ENCODE peak calls at places on chromosomes 4 and X, in seven cellular contexts. One of them, this sample, is unnamed.

GRCh38 chr4:188707036-188707435 is 567.8 kb downstream of the TRIML1 start:
- DNase-seq in A549: no peak
- DNase-seq in HCT116: no peak
- DNase-seq in GM12878: no peak
- DNase-seq in HepG2: no peak
- DNase-seq in H1: no peak
- DNase-seq in K562: no peak
- DNase-seq in this sample: peak; percentile 17

GRCh38 chrX:129769467-129770154 is 10.1 kb upstream of the SASH3 start:
- DNase-seq in H1: no peak
- DNase-seq in HepG2: no peak
- DNase-seq in K562: no peak
- DNase-seq in HCT116: no peak
- DNase-seq in A549: no peak
- DNase-seq in GM12878: peak; percentile 73
- DNase-seq in this sample: no peak

GRCh38 chrX:44036336-44036735 is 63.1 kb upstream of the NDP start:
- DNase-seq in A549: no peak
- DNase-seq in HepG2: no peak
- DNase-seq in K562: no peak
- DNase-seq in HCT116: no peak
- DNase-seq in GM12878: no peak
- DNase-seq in H1: no peak
- DNase-seq in this sample: peak; percentile 55

GRCh38 chrX:105701310-105702052 is 120.9 kb upstream of the NRK start:
- DNase-seq in A549: no peak
- DNase-seq in GM12878: no peak
- DNase-seq in H1: no peak
- DNase-seq in HepG2: no peak
- DNase-seq in K562: no peak
- DNase-seq in HCT116: no peak
- DNase-seq in this sample: no peak

GRCh38 chr4:61245321-61245720 is 45.2 kb downstream of the ADGRL3 start:
- DNase-seq in K562: no peak
- DNase-seq in H1: no peak
- DNase-seq in A549: no peak
- DNase-seq in HCT116: no peak
- DNase-seq in GM12878: no peak
- DNase-seq in HepG2: no peak
- DNase-seq in this sample: no peak

GRCh38 chr4:154018659-154019058 is 229.8 kb upstream of the SFRP2 start:
- DNase-seq in A549: no peak
- DNase-seq in HCT116: no peak
- DNase-seq in GM12878: no peak
- DNase-seq in K562: no peak
- DNase-seq in HepG2: no peak
- DNase-seq in H1: peak; percentile 39
- DNase-seq in this sample: no peak

GRCh38 chr4:109185548-109185947 is 116.9 kb downstream of the COL25A1 start:
- DNase-seq in H1: no peak
- DNase-seq in HepG2: no peak
- DNase-seq in K562: peak; percentile 21
- DNase-seq in HCT116: no peak
- DNase-seq in GM12878: no peak
- DNase-seq in A549: no peak
- DNase-seq in this sample: no peak

GRCh38 chr4:140092094-140092820 is 61.7 kb downstream of the MAML3 start:
- DNase-seq in A549: no peak
- DNase-seq in HCT116: no peak
- DNase-seq in GM12878: no peak
- DNase-seq in H1: peak; percentile 31
- DNase-seq in HepG2: no peak
- DNase-seq in K562: no peak
- DNase-seq in this sample: no peak

GRCh38 chrX:38859602-38860001 is 58.3 kb downstream of the MID1IP1 start:
- DNase-seq in HepG2: no peak
- DNase-seq in HCT116: no peak
- DNase-seq in K562: no peak
- DNase-seq in GM12878: no peak
- DNase-seq in H1: no peak
- DNase-seq in A549: no peak
- DNase-seq in this sample: peak; percentile 52

GRCh38 chr4:113646456-113646809 is 115.1 kb downstream of the CAMK2D start:
- DNase-seq in GM12878: no peak
- DNase-seq in A549: peak; percentile 26
- DNase-seq in H1: peak; percentile 46
- DNase-seq in HCT116: peak; percentile 18
- DNase-seq in K562: no peak
- DNase-seq in HepG2: no peak
- DNase-seq in this sample: peak; percentile 54

GRCh38 chrX:3425031-3425430 is 78.6 kb upstream of the MXRA5 start:
- DNase-seq in H1: no peak
- DNase-seq in GM12878: no peak
- DNase-seq in HCT116: no peak
- DNase-seq in HepG2: no peak
- DNase-seq in K562: no peak
- DNase-seq in A549: no peak
- DNase-seq in this sample: no peak

GRCh38 chr4:165368567-165368966 is 10.2 kb upstream of the CPE start:
- DNase-seq in H1: no peak
- DNase-seq in GM12878: no peak
- DNase-seq in HCT116: no peak
- DNase-seq in K562: no peak
- DNase-seq in HepG2: peak; percentile 20
- DNase-seq in A549: no peak
- DNase-seq in this sample: no peak

GRCh38 chr4:110119880-110120279 is 78.5 kb downstream of the ELOVL6 start:
- DNase-seq in H1: no peak
- DNase-seq in HepG2: no peak
- DNase-seq in K562: no peak
- DNase-seq in GM12878: no peak
- DNase-seq in A549: no peak
- DNase-seq in HCT116: no peak
- DNase-seq in this sample: peak; percentile 76

GRCh38 chr4:169757575-169758184 is at the start of gene HPF1:
- DNase-seq in H1: peak; percentile 82
- DNase-seq in HepG2: peak; percentile 83
- DNase-seq in GM12878: peak; percentile 53
- DNase-seq in K562: peak; percentile 97
- DNase-seq in A549: peak; percentile 79
- DNase-seq in HCT116: peak; percentile 90
- DNase-seq in this sample: peak; percentile 75

GRCh38 chrX:69066966-69067525 is 98.2 kb downstream of the PJA1 start:
- DNase-seq in GM12878: no peak
- DNase-seq in HCT116: no peak
- DNase-seq in H1: no peak
- DNase-seq in K562: no peak
- DNase-seq in A549: no peak
- DNase-seq in HepG2: no peak
- DNase-seq in this sample: peak; percentile 54

GRCh38 chr4:11623726-11624037 is 195.0 kb upstream of the HS3ST1 start:
- DNase-seq in GM12878: no peak
- DNase-seq in H1: no peak
- DNase-seq in K562: no peak
- DNase-seq in HCT116: no peak
- DNase-seq in A549: peak; percentile 8
- DNase-seq in HepG2: no peak
- DNase-seq in this sample: peak; percentile 27

GRCh38 chrX:124127496-124127895 is 166.0 kb downstream of the STAG2 start:
- DNase-seq in GM12878: no peak
- DNase-seq in K562: peak; percentile 28
- DNase-seq in A549: peak; percentile 10
- DNase-seq in HCT116: no peak
- DNase-seq in HepG2: no peak
- DNase-seq in H1: no peak
- DNase-seq in this sample: no peak

GRCh38 chr4:52640808-52641595 is 18.1 kb downstream of the USP46 start:
- DNase-seq in HepG2: no peak
- DNase-seq in HCT116: peak; percentile 53
- DNase-seq in A549: no peak
- DNase-seq in K562: no peak
- DNase-seq in GM12878: no peak
- DNase-seq in H1: no peak
- DNase-seq in this sample: peak; percentile 70
- H3K4me3 ChIP-seq in HepG2: no peak overlapping the region
- H3K4me3 ChIP-seq in HCT116: peak overlapping the region; percentile 7
- H3K4me3 ChIP-seq in A549: no peak overlapping the region
- H3K4me3 ChIP-seq in K562: no peak overlapping the region
- H3K4me3 ChIP-seq in GM12878: peak overlapping the region; percentile 14
- H3K4me3 ChIP-seq in H1: no peak overlapping the region
- H3K4me3 ChIP-seq in this sample: no peak overlapping the region

GRCh38 chr4:168509786-168510185 is 12.9 kb downstream of the PALLD start:
- DNase-seq in GM12878: no peak
- DNase-seq in H1: no peak
- DNase-seq in HepG2: no peak
- DNase-seq in A549: no peak
- DNase-seq in K562: no peak
- DNase-seq in HCT116: no peak
- DNase-seq in this sample: peak; percentile 92

GRCh38 chr4:168515222-168516011 is 18.6 kb downstream of the PALLD start:
- DNase-seq in GM12878: no peak
- DNase-seq in H1: no peak
- DNase-seq in HepG2: no peak
- DNase-seq in A549: no peak
- DNase-seq in HCT116: no peak
- DNase-seq in K562: no peak
- DNase-seq in this sample: no peak

GRCh38 chr4:168516841-168517240 is 20.0 kb downstream of the PALLD start:
- DNase-seq in K562: no peak
- DNase-seq in HepG2: no peak
- DNase-seq in GM12878: no peak
- DNase-seq in H1: no peak
- DNase-seq in HCT116: no peak
- DNase-seq in A549: no peak
- DNase-seq in this sample: no peak

GRCh38 chr4:168511780-168512467 is 15.1 kb downstream of the PALLD start:
- DNase-seq in GM12878: no peak
- DNase-seq in H1: no peak
- DNase-seq in K562: no peak
- DNase-seq in A549: no peak
- DNase-seq in HepG2: no peak
- DNase-seq in HCT116: no peak
- DNase-seq in this sample: no peak

DNA sequence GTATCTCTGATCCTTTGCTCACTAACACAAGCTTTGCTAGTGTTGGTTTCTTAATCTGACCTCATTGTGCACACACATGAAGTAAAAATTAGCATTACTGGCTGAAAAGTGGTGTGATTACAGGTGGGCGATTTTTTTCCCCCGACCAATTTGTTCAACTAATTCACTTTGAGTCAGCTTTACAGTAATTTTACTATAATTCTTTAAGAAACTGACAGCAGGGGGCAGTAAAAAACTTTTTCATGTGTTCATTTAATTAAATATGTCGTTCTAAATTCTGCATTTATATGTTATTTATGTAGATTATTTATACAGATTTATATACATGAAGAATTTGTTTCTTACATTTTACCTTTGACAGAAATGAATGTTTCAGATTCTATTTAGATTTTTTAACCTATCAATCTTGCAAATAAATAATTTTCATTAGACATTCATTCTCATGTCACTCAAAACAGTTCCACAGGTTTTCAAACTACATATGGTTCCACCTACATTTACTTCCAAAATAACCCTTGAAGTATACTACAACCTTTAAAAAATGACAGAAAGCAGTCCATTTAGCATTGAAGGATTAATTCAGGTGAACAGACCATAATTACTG is 17.5 kb downstream of the PALLD start:
- DNase-seq in A549: no peak
- DNase-seq in K562: no peak
- DNase-seq in HCT116: no peak
- DNase-seq in HepG2: peak; percentile 5
- DNase-seq in GM12878: no peak
- DNase-seq in H1: no peak
- DNase-seq in this sample: peak; percentile 50
- TF ChIP-seq CEBPB in A549: no peak
- TF ChIP-seq CEBPB in K562: no peak
- TF ChIP-seq CEBPB in HCT116: no peak
- TF ChIP-seq CEBPB in HepG2: no peak
- TF ChIP-seq CEBPB in GM12878: no peak
- TF ChIP-seq CEBPB in H1: no peak
- TF ChIP-seq CEBPB in this sample: no peak

GRCh38 chr4:8162625-8163024 is 4.0 kb upstream of the ABLIM2 start:
- DNase-seq in H1: no peak
- DNase-seq in A549: no peak
- DNase-seq in HepG2: no peak
- DNase-seq in HCT116: no peak
- DNase-seq in GM12878: no peak
- DNase-seq in K562: no peak
- DNase-seq in this sample: no peak
- H3K4me1 ChIP-seq in H1: peaks cover 5% of the 10 kb centered on the region
- H3K4me1 ChIP-seq in A549: peaks cover 3% of the 10 kb centered on the region
- H3K4me1 ChIP-seq in HepG2: peaks cover 7% of the 10 kb centered on the region
- H3K4me1 ChIP-seq in HCT116: peaks cover 22% of the 10 kb centered on the region
- H3K4me1 ChIP-seq in GM12878: peaks cover 5% of the 10 kb centered on the region
- H3K4me1 ChIP-seq in K562: peaks cover 19% of the 10 kb centered on the region
- H3K4me1 ChIP-seq in this sample: peaks cover 5% of the 10 kb centered on the region

GRCh38 chrX:131067846-131068745 is 9.9 kb downstream of the ARHGAP36 start:
- DNase-seq in HCT116: no peak
- DNase-seq in A549: no peak
- DNase-seq in H1: no peak
- DNase-seq in HepG2: no peak
- DNase-seq in GM12878: no peak
- DNase-seq in K562: no peak
- DNase-seq in this sample: no peak

GRCh38 chrX:131072871-131073571 is 14.9 kb downstream of the ARHGAP36 start:
- DNase-seq in A549: no peak
- DNase-seq in K562: no peak
- DNase-seq in GM12878: no peak
- DNase-seq in HepG2: no peak
- DNase-seq in H1: no peak
- DNase-seq in HCT116: no peak
- DNase-seq in this sample: no peak

GRCh38 chrX:131068945-131069719 is 11.0 kb downstream of the ARHGAP36 start:
- DNase-seq in H1: no peak
- DNase-seq in A549: peak; percentile 72
- DNase-seq in HCT116: peak; percentile 19
- DNase-seq in GM12878: no peak
- DNase-seq in HepG2: peak; percentile 10
- DNase-seq in K562: peak; percentile 61
- DNase-seq in this sample: no peak

DNA sequence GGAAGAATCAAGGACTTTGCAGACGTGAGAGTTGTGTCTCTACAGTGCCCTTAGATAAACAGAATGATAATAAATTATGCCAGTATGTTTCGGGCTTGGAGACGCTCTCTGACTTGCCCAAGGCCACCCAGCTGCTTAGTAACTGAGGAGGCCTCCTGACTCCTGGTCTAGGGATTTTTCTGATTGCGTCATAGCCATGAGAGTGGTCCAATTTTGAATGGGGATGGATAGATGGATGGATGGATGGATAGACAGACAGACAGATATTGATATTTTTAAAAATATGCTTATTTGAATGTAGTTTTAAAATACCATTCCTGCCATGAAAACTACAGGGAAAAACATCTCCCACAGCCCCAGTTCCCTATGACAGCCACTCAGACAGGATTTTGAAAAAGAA is 15.5 kb downstream of the ARHGAP36 start:
- DNase-seq in H1: no peak
- DNase-seq in A549: no peak
- DNase-seq in HepG2: no peak
- DNase-seq in GM12878: no peak
- DNase-seq in K562: no peak
- DNase-seq in HCT116: no peak
- DNase-seq in this sample: no peak
- H3K4me3 ChIP-seq in H1: peak overlapping the region; percentile 42
- H3K4me3 ChIP-seq in A549: no peak overlapping the region
- H3K4me3 ChIP-seq in HepG2: no peak overlapping the region
- H3K4me3 ChIP-seq in GM12878: no peak overlapping the region
- H3K4me3 ChIP-seq in K562: no peak overlapping the region
- H3K4me3 ChIP-seq in HCT116: no peak overlapping the region
- H3K4me3 ChIP-seq in this sample: no peak overlapping the region